ENCODE peak calls at places on chromosome 7, in seven cellular contexts. One of them, this sample, is unnamed.
A peak's percentile ranks its signal among the peaks of the same experiment; 100 is the strongest.

GRCh38 chr7:16504019-16504418 is 22.6 kb upstream of the LRRC72 start:
- DNase-seq in HCT116: no peak
- DNase-seq in CD4-positive, CD25-positive, alpha-beta regulatory T cell: no peak
- DNase-seq in suprapubic skin: no peak
- DNase-seq in NCI-H774: no peak
- DNase-seq in BE2C: no peak
- DNase-seq in amniotic epithelial cell: peak; percentile 10
- DNase-seq in this sample: no peak

GRCh38 chr7:102916426-102916825 is 3.6 kb downstream of the LRRC17 start:
- DNase-seq in NCI-H774: no peak
- DNase-seq in suprapubic skin: no peak
- DNase-seq in BE2C: no peak
- DNase-seq in CD4-positive, CD25-positive, alpha-beta regulatory T cell: no peak
- DNase-seq in HCT116: no peak
- DNase-seq in amniotic epithelial cell: peak; percentile 52
- DNase-seq in this sample: no peak

GRCh38 chr7:6256709-6257535 is 15.5 kb downstream of the CYTH3 start:
- DNase-seq in BE2C: no peak
- DNase-seq in NCI-H774: no peak
- DNase-seq in suprapubic skin: peak; percentile 86
- DNase-seq in CD4-positive, CD25-positive, alpha-beta regulatory T cell: peak; percentile 20
- DNase-seq in HCT116: no peak
- DNase-seq in amniotic epithelial cell: peak; percentile 77
- DNase-seq in this sample: no peak

GRCh38 chr7:27178366-27178765 is 4.2 kb upstream of the HOXA10 start:
- DNase-seq in amniotic epithelial cell: no peak
- DNase-seq in BE2C: no peak
- DNase-seq in suprapubic skin: peak; percentile 60
- DNase-seq in CD4-positive, CD25-positive, alpha-beta regulatory T cell: no peak
- DNase-seq in NCI-H774: no peak
- DNase-seq in HCT116: no peak
- DNase-seq in this sample: no peak

GRCh38 chr7:100641463-100641859 is at the start of gene TFR2:
- DNase-seq in suprapubic skin: no peak
- DNase-seq in BE2C: no peak
- DNase-seq in HCT116: no peak
- DNase-seq in CD4-positive, CD25-positive, alpha-beta regulatory T cell: no peak
- DNase-seq in NCI-H774: no peak
- DNase-seq in amniotic epithelial cell: no peak
- DNase-seq in this sample: no peak

GRCh38 chr7:69640925-69641594 is 42.8 kb downstream of the AUTS2 start:
- DNase-seq in suprapubic skin: no peak
- DNase-seq in NCI-H774: no peak
- DNase-seq in HCT116: no peak
- DNase-seq in amniotic epithelial cell: no peak
- DNase-seq in CD4-positive, CD25-positive, alpha-beta regulatory T cell: no peak
- DNase-seq in BE2C: no peak
- DNase-seq in this sample: no peak

GRCh38 chr7:114112806-114113205 is 194.0 kb upstream of the PPP1R3A start:
- DNase-seq in suprapubic skin: no peak
- DNase-seq in BE2C: no peak
- DNase-seq in NCI-H774: no peak
- DNase-seq in HCT116: no peak
- DNase-seq in amniotic epithelial cell: no peak
- DNase-seq in CD4-positive, CD25-positive, alpha-beta regulatory T cell: no peak
- DNase-seq in this sample: no peak

GRCh38 chr7:43674559-43675436 is 54.5 kb downstream of the COA1 start:
- DNase-seq in NCI-H774: no peak
- DNase-seq in amniotic epithelial cell: peak; percentile 92
- DNase-seq in suprapubic skin: no peak
- DNase-seq in HCT116: peak; percentile 82
- DNase-seq in CD4-positive, CD25-positive, alpha-beta regulatory T cell: no peak
- DNase-seq in BE2C: no peak
- DNase-seq in this sample: no peak

GRCh38 chr7:138904122-138904435 is 77.1 kb downstream of the KIAA1549 start:
- DNase-seq in amniotic epithelial cell: no peak
- DNase-seq in suprapubic skin: no peak
- DNase-seq in NCI-H774: no peak
- DNase-seq in HCT116: no peak
- DNase-seq in BE2C: no peak
- DNase-seq in CD4-positive, CD25-positive, alpha-beta regulatory T cell: no peak
- DNase-seq in this sample: no peak

GRCh38 chr7:36045275-36045674 is 107.8 kb upstream of the EEPD1 start:
- DNase-seq in CD4-positive, CD25-positive, alpha-beta regulatory T cell: no peak
- DNase-seq in HCT116: no peak
- DNase-seq in BE2C: no peak
- DNase-seq in NCI-H774: no peak
- DNase-seq in amniotic epithelial cell: peak; percentile 41
- DNase-seq in suprapubic skin: no peak
- DNase-seq in this sample: no peak

GRCh38 chr7:81256991-81257390 is 338.1 kb upstream of the SEMA3C start:
- DNase-seq in CD4-positive, CD25-positive, alpha-beta regulatory T cell: no peak
- DNase-seq in HCT116: no peak
- DNase-seq in NCI-H774: no peak
- DNase-seq in suprapubic skin: no peak
- DNase-seq in amniotic epithelial cell: peak; percentile 57
- DNase-seq in BE2C: peak; percentile 44
- DNase-seq in this sample: no peak

GRCh38 chr7:13879994-13880686 is 109.3 kb downstream of the ETV1 start:
- DNase-seq in HCT116: peak; percentile 40
- DNase-seq in CD4-positive, CD25-positive, alpha-beta regulatory T cell: no peak
- DNase-seq in amniotic epithelial cell: no peak
- DNase-seq in BE2C: no peak
- DNase-seq in NCI-H774: no peak
- DNase-seq in suprapubic skin: no peak
- DNase-seq in this sample: no peak

GRCh38 chr7:112745635-112746034 is 44.6 kb downstream of the TMEM168 start:
- DNase-seq in amniotic epithelial cell: no peak
- DNase-seq in BE2C: no peak
- DNase-seq in suprapubic skin: no peak
- DNase-seq in CD4-positive, CD25-positive, alpha-beta regulatory T cell: no peak
- DNase-seq in NCI-H774: no peak
- DNase-seq in HCT116: no peak
- DNase-seq in this sample: no peak

GRCh38 chr7:27248911-27249723 is 6.5 kb downstream of the EVX1 start:
- DNase-seq in suprapubic skin: no peak
- DNase-seq in amniotic epithelial cell: peak; percentile 3
- DNase-seq in CD4-positive, CD25-positive, alpha-beta regulatory T cell: no peak
- DNase-seq in BE2C: no peak
- DNase-seq in NCI-H774: no peak
- DNase-seq in HCT116: no peak
- DNase-seq in this sample: no peak

GRCh38 chr7:47622946-47623640 is 41.2 kb upstream of the TNS3 start:
- DNase-seq in BE2C: no peak
- DNase-seq in suprapubic skin: no peak
- DNase-seq in NCI-H774: no peak
- DNase-seq in CD4-positive, CD25-positive, alpha-beta regulatory T cell: no peak
- DNase-seq in HCT116: no peak
- DNase-seq in amniotic epithelial cell: peak; percentile 90
- DNase-seq in this sample: no peak

GRCh38 chr7:5597772-5598171 is 174.1 kb upstream of the TNRC18 start:
- DNase-seq in amniotic epithelial cell: peak; percentile 77
- DNase-seq in CD4-positive, CD25-positive, alpha-beta regulatory T cell: no peak
- DNase-seq in suprapubic skin: no peak
- DNase-seq in HCT116: no peak
- DNase-seq in NCI-H774: no peak
- DNase-seq in BE2C: no peak
- DNase-seq in this sample: no peak

GRCh38 chr7:137609500-137609899 is 237.3 kb downstream of the DGKI start:
- DNase-seq in amniotic epithelial cell: peak; percentile 27
- DNase-seq in BE2C: no peak
- DNase-seq in NCI-H774: no peak
- DNase-seq in suprapubic skin: no peak
- DNase-seq in HCT116: no peak
- DNase-seq in CD4-positive, CD25-positive, alpha-beta regulatory T cell: no peak
- DNase-seq in this sample: no peak

GRCh38 chr7:40482794-40483374 is 348.1 kb downstream of the SUGCT start:
- DNase-seq in HCT116: no peak
- DNase-seq in CD4-positive, CD25-positive, alpha-beta regulatory T cell: no peak
- DNase-seq in amniotic epithelial cell: no peak
- DNase-seq in suprapubic skin: no peak
- DNase-seq in BE2C: no peak
- DNase-seq in NCI-H774: no peak
- DNase-seq in this sample: no peak

GRCh38 chr7:90596745-90597526 is 815 bp downstream of the CDK14 start:
- DNase-seq in HCT116: no peak
- DNase-seq in CD4-positive, CD25-positive, alpha-beta regulatory T cell: no peak
- DNase-seq in BE2C: no peak
- DNase-seq in amniotic epithelial cell: peak; percentile 41
- DNase-seq in suprapubic skin: no peak
- DNase-seq in NCI-H774: no peak
- DNase-seq in this sample: no peak

GRCh38 chr7:104328970-104329825 is 795 bp downstream of the LHFPL3 start:
- DNase-seq in amniotic epithelial cell: no peak
- DNase-seq in HCT116: no peak
- DNase-seq in suprapubic skin: no peak
- DNase-seq in NCI-H774: no peak
- DNase-seq in CD4-positive, CD25-positive, alpha-beta regulatory T cell: no peak
- DNase-seq in BE2C: no peak
- DNase-seq in this sample: no peak